ENCODE peak calls at places on chromosome 5, in eight cellular contexts. One of them, this sample, is unnamed.

GRCh38 chr5:97046270-97046982 is 96.0 kb downstream of the LIX1 start:
- DNase-seq in GM12865: no peak
- DNase-seq in WTC11: no peak
- DNase-seq in RWPE1: no peak
- DNase-seq in psoas muscle: no peak
- DNase-seq in DND-41: no peak
- DNase-seq in CD8-positive, alpha-beta T cell: no peak
- DNase-seq in lower leg skin: no peak
- DNase-seq in this sample: no peak

GRCh38 chr5:181052526-181052927 is 12.5 kb downstream of the BTNL9 start:
- DNase-seq in DND-41: no peak
- DNase-seq in lower leg skin: no peak
- DNase-seq in psoas muscle: no peak
- DNase-seq in CD8-positive, alpha-beta T cell: no peak
- DNase-seq in RWPE1: no peak
- DNase-seq in GM12865: peak; percentile 65
- DNase-seq in WTC11: peak; percentile 43
- DNase-seq in this sample: peak; percentile 70

GRCh38 chr5:14250778-14251711 is 107.9 kb downstream of the TRIO start:
- DNase-seq in GM12865: peak; percentile 44
- DNase-seq in lower leg skin: no peak
- DNase-seq in CD8-positive, alpha-beta T cell: no peak
- DNase-seq in DND-41: no peak
- DNase-seq in WTC11: no peak
- DNase-seq in psoas muscle: no peak
- DNase-seq in RWPE1: no peak
- DNase-seq in this sample: no peak

GRCh38 chr5:65722575-65723424 is 795 bp downstream of the NLN start:
- DNase-seq in CD8-positive, alpha-beta T cell: no peak
- DNase-seq in GM12865: peak; percentile 54
- DNase-seq in RWPE1: peak; percentile 79
- DNase-seq in WTC11: peak; percentile 20
- DNase-seq in lower leg skin: no peak
- DNase-seq in psoas muscle: no peak
- DNase-seq in DND-41: peak; percentile 20
- DNase-seq in this sample: peak; percentile 31

GRCh38 chr5:88657166-88657565 is 225.8 kb downstream of the MEF2C start:
- DNase-seq in WTC11: no peak
- DNase-seq in psoas muscle: no peak
- DNase-seq in lower leg skin: no peak
- DNase-seq in GM12865: no peak
- DNase-seq in DND-41: no peak
- DNase-seq in RWPE1: no peak
- DNase-seq in CD8-positive, alpha-beta T cell: no peak
- DNase-seq in this sample: no peak

GRCh38 chr5:37932450-37932849 is 92.6 kb upstream of the GDNF start:
- DNase-seq in lower leg skin: no peak
- DNase-seq in GM12865: no peak
- DNase-seq in RWPE1: no peak
- DNase-seq in DND-41: no peak
- DNase-seq in WTC11: no peak
- DNase-seq in psoas muscle: no peak
- DNase-seq in CD8-positive, alpha-beta T cell: no peak
- DNase-seq in this sample: no peak

GRCh38 chr5:132205385-132206125 is 22.1 kb downstream of the P4HA2 start:
- DNase-seq in psoas muscle: no peak
- DNase-seq in WTC11: no peak
- DNase-seq in CD8-positive, alpha-beta T cell: no peak
- DNase-seq in GM12865: peak; percentile 59
- DNase-seq in DND-41: no peak
- DNase-seq in lower leg skin: no peak
- DNase-seq in RWPE1: no peak
- DNase-seq in this sample: peak; percentile 56

GRCh38 chr5:133140311-133140710 is 88.5 kb downstream of the HSPA4 start:
- DNase-seq in DND-41: no peak
- DNase-seq in lower leg skin: no peak
- DNase-seq in psoas muscle: no peak
- DNase-seq in RWPE1: no peak
- DNase-seq in GM12865: no peak
- DNase-seq in CD8-positive, alpha-beta T cell: no peak
- DNase-seq in WTC11: no peak
- DNase-seq in this sample: no peak

GRCh38 chr5:71887680-71888079 is 168.6 kb downstream of the CARTPT start:
- DNase-seq in CD8-positive, alpha-beta T cell: no peak
- DNase-seq in WTC11: no peak
- DNase-seq in psoas muscle: no peak
- DNase-seq in GM12865: peak; percentile 86
- DNase-seq in RWPE1: peak; percentile 86
- DNase-seq in DND-41: peak; percentile 23
- DNase-seq in lower leg skin: no peak
- DNase-seq in this sample: no peak

GRCh38 chr5:154970759-154971158 is 29.9 kb downstream of the MRPL22 start:
- DNase-seq in CD8-positive, alpha-beta T cell: no peak
- DNase-seq in GM12865: no peak
- DNase-seq in WTC11: no peak
- DNase-seq in lower leg skin: no peak
- DNase-seq in DND-41: no peak
- DNase-seq in psoas muscle: no peak
- DNase-seq in RWPE1: no peak
- DNase-seq in this sample: no peak

GRCh38 chr5:150266807-150267408 is 22.7 kb downstream of the CAMK2A start:
- DNase-seq in GM12865: no peak
- DNase-seq in WTC11: no peak
- DNase-seq in RWPE1: no peak
- DNase-seq in DND-41: no peak
- DNase-seq in lower leg skin: no peak
- DNase-seq in psoas muscle: no peak
- DNase-seq in CD8-positive, alpha-beta T cell: no peak
- DNase-seq in this sample: no peak

GRCh38 chr5:40223884-40224402 is 455.8 kb upstream of the PTGER4 start:
- DNase-seq in GM12865: peak; percentile 67
- DNase-seq in lower leg skin: no peak
- DNase-seq in CD8-positive, alpha-beta T cell: no peak
- DNase-seq in WTC11: no peak
- DNase-seq in RWPE1: peak; percentile 16
- DNase-seq in psoas muscle: no peak
- DNase-seq in DND-41: no peak
- DNase-seq in this sample: no peak

GRCh38 chr5:95162231-95162992 is 122.5 kb downstream of the MCTP1 start:
- DNase-seq in WTC11: no peak
- DNase-seq in RWPE1: no peak
- DNase-seq in GM12865: no peak
- DNase-seq in psoas muscle: no peak
- DNase-seq in CD8-positive, alpha-beta T cell: no peak
- DNase-seq in DND-41: no peak
- DNase-seq in lower leg skin: no peak
- DNase-seq in this sample: no peak

GRCh38 chr5:176440932-176441706 is 7.1 kb upstream of the FAF2 start:
- DNase-seq in lower leg skin: no peak
- DNase-seq in DND-41: no peak
- DNase-seq in CD8-positive, alpha-beta T cell: no peak
- DNase-seq in WTC11: no peak
- DNase-seq in GM12865: no peak
- DNase-seq in psoas muscle: no peak
- DNase-seq in RWPE1: no peak
- DNase-seq in this sample: no peak

GRCh38 chr5:80799041-80799440 is 144.3 kb upstream of the DHFR start:
- DNase-seq in CD8-positive, alpha-beta T cell: no peak
- DNase-seq in GM12865: no peak
- DNase-seq in WTC11: no peak
- DNase-seq in psoas muscle: no peak
- DNase-seq in DND-41: no peak
- DNase-seq in lower leg skin: no peak
- DNase-seq in RWPE1: no peak
- DNase-seq in this sample: no peak

GRCh38 chr5:150256416-150257064 is 33.0 kb downstream of the CAMK2A start:
- DNase-seq in WTC11: peak; percentile 74
- DNase-seq in GM12865: no peak
- DNase-seq in DND-41: no peak
- DNase-seq in RWPE1: no peak
- DNase-seq in psoas muscle: no peak
- DNase-seq in lower leg skin: no peak
- DNase-seq in CD8-positive, alpha-beta T cell: no peak
- DNase-seq in this sample: peak; percentile 60

DNA sequence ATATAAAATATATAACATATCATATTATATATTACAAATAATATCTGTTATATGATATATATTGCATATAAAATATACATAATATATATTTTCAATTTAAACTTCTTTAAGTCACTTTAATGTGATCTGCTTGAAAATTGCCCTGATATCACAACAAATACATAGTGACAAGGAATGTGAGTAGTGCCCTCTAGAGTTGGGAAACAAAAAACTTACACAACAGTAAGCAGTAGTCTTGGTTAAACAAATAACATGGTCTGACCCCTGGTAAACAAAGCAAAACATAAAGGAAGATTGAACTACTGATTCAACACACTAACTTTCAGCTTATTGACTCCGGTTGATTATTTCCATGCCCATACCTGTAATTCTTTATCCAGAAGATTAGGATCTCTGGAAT is 188.3 kb upstream of the NMUR2 start:
- DNase-seq in DND-41: no peak
- DNase-seq in RWPE1: peak; percentile 10
- DNase-seq in GM12865: peak; percentile 5
- DNase-seq in lower leg skin: no peak
- DNase-seq in WTC11: no peak
- DNase-seq in CD8-positive, alpha-beta T cell: no peak
- DNase-seq in psoas muscle: no peak
- DNase-seq in this sample: no peak
- TF ChIP-seq CTCF in DND-41: peak; percentile 29
- TF ChIP-seq CTCF in RWPE1: no peak
- TF ChIP-seq CTCF in GM12865: peak; percentile 17
- TF ChIP-seq CTCF in lower leg skin: no peak
- TF ChIP-seq CTCF in WTC11: no peak
- TF ChIP-seq CTCF in CD8-positive, alpha-beta T cell: no peak
- TF ChIP-seq CTCF in psoas muscle: no peak
- TF ChIP-seq CTCF in this sample: no peak

GRCh38 chr5:103393131-103393754 is 134.7 kb downstream of the MACIR start:
- DNase-seq in DND-41: peak; percentile 69
- DNase-seq in lower leg skin: peak; percentile 28
- DNase-seq in CD8-positive, alpha-beta T cell: no peak
- DNase-seq in GM12865: peak; percentile 22
- DNase-seq in WTC11: no peak
- DNase-seq in RWPE1: no peak
- DNase-seq in psoas muscle: no peak
- DNase-seq in this sample: no peak
- TF ChIP-seq CTCF in DND-41: peak; percentile 34
- TF ChIP-seq CTCF in lower leg skin: no peak
- TF ChIP-seq CTCF in CD8-positive, alpha-beta T cell: no peak
- TF ChIP-seq CTCF in GM12865: no peak
- TF ChIP-seq CTCF in WTC11: no peak
- TF ChIP-seq CTCF in RWPE1: no peak
- TF ChIP-seq CTCF in psoas muscle: peak; percentile 26
- TF ChIP-seq CTCF in this sample: no peak

GRCh38 chr5:107576155-107576554 is 94.6 kb downstream of the EFNA5 start:
- DNase-seq in CD8-positive, alpha-beta T cell: no peak
- DNase-seq in GM12865: no peak
- DNase-seq in RWPE1: no peak
- DNase-seq in DND-41: no peak
- DNase-seq in WTC11: no peak
- DNase-seq in psoas muscle: no peak
- DNase-seq in lower leg skin: no peak
- DNase-seq in this sample: no peak

GRCh38 chr5:107576736-107577440 is 93.8 kb downstream of the EFNA5 start:
- DNase-seq in GM12865: peak; percentile 80
- DNase-seq in DND-41: no peak
- DNase-seq in lower leg skin: no peak
- DNase-seq in psoas muscle: no peak
- DNase-seq in WTC11: no peak
- DNase-seq in CD8-positive, alpha-beta T cell: no peak
- DNase-seq in RWPE1: peak; percentile 89
- DNase-seq in this sample: no peak

GRCh38 chr5:107577551-107577950 is 93.2 kb downstream of the EFNA5 start:
- DNase-seq in RWPE1: no peak
- DNase-seq in GM12865: no peak
- DNase-seq in lower leg skin: no peak
- DNase-seq in psoas muscle: no peak
- DNase-seq in CD8-positive, alpha-beta T cell: no peak
- DNase-seq in WTC11: no peak
- DNase-seq in DND-41: no peak
- DNase-seq in this sample: no peak

GRCh38 chr5:107580902-107581823 is 89.6 kb downstream of the EFNA5 start:
- DNase-seq in CD8-positive, alpha-beta T cell: no peak
- DNase-seq in psoas muscle: no peak
- DNase-seq in GM12865: peak; percentile 30
- DNase-seq in RWPE1: no peak
- DNase-seq in DND-41: no peak
- DNase-seq in lower leg skin: peak; percentile 47
- DNase-seq in WTC11: no peak
- DNase-seq in this sample: no peak

DNA sequence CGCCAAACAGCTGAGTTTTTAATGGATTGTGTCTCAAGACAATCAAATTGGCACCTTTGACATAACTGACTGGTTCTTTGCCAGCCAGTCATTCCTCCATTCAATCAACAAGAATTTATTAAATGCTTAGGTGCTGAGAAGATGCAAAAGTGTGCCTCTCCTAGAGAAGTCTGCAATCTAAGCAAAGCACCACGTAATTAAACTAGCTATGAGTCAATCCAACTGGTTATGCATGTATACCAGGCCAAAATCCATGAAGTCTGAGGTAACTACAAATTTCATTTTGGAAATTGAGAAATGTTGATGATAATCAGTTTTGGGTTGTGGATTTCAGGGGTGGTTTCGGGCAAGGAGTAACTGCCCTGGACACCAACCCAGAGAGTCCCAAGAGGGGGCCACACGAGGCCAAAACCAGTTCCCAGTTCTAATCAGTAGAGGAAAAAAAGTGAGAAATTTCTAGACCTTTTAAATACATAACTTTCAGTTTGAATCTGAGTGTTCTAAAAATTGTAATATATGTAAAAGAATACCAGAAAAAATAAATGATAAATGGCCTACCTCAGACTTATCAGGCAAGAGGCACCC is 92.6 kb downstream of the EFNA5 start:
- DNase-seq in psoas muscle: no peak
- DNase-seq in DND-41: no peak
- DNase-seq in WTC11: no peak
- DNase-seq in GM12865: no peak
- DNase-seq in RWPE1: peak; percentile 63
- DNase-seq in lower leg skin: no peak
- DNase-seq in CD8-positive, alpha-beta T cell: no peak
- DNase-seq in this sample: no peak
- TF ChIP-seq CTCF in psoas muscle: no peak
- TF ChIP-seq CTCF in DND-41: no peak
- TF ChIP-seq CTCF in WTC11: no peak
- TF ChIP-seq CTCF in GM12865: no peak
- TF ChIP-seq CTCF in RWPE1: no peak
- TF ChIP-seq CTCF in lower leg skin: no peak
- TF ChIP-seq CTCF in CD8-positive, alpha-beta T cell: no peak
- TF ChIP-seq CTCF in this sample: no peak

DNA sequence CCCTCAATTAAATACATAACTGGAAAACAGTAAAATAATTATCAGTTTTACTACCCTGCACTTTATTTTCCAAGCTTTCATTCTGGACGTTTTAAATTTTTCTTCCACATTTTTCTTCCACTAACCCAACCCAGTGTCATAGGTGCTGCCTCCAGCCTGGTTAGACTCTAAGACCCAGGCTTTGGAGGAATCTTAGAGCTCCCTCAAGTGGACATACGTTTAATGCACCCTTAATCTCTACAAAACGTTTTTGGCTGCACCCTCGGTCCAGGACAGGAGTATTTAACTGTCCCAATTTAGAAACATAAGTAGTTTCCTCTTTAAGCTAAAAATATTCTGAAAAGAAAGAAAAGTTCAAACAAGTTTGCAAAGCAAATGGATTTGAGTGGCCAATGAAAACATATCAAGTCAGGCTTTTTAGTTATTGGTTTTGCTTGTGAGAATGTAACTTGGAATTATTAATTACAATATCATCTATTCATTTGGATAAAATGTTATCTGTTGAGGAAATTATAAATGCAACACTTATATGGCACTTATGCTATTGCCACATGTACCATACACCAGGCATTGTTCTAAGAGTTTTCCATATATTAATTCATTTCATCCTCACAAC is 38.9 kb downstream of the CDH6 start:
- DNase-seq in GM12865: peak; percentile 35
- DNase-seq in psoas muscle: no peak
- DNase-seq in WTC11: peak; percentile 14
- DNase-seq in CD8-positive, alpha-beta T cell: no peak
- DNase-seq in DND-41: peak; percentile 15
- DNase-seq in RWPE1: peak; percentile 67
- DNase-seq in lower leg skin: no peak
- DNase-seq in this sample: no peak
- TF ChIP-seq CTCF in GM12865: peak; percentile 61
- TF ChIP-seq CTCF in psoas muscle: peak; percentile 30
- TF ChIP-seq CTCF in WTC11: peak; percentile 33
- TF ChIP-seq CTCF in CD8-positive, alpha-beta T cell: no peak
- TF ChIP-seq CTCF in DND-41: peak; percentile 68
- TF ChIP-seq CTCF in RWPE1: peak; percentile 83
- TF ChIP-seq CTCF in lower leg skin: no peak
- TF ChIP-seq CTCF in this sample: peak; percentile 78